ENCODE peak calls at places on chromosomes 3 and 15, in six cellular contexts. I, H, O, A, Z and T are unnamed samples.

GRCh38 chr3:125622381-125622788 is 27.1 kb upstream of the OSBPL11 start:
- DNase-seq in I (no peak), H (no peak), O (no peak), A (no peak), Z (no peak), T (no peak)

GRCh38 chr15:77416954-77417353 is 3.0 kb downstream of the PEAK1 start:
- DNase-seq in I (no peak), H (no peak), O (no peak), A (no peak), Z (no peak), T (peak; percentile 17)

GRCh38 chr3:50122661-50123391 is 32.3 kb upstream of the SEMA3F start:
- DNase-seq in I (no peak), H (no peak), O (no peak), A (no peak), Z (no peak), T (no peak)

GRCh38 chr3:141308588-141309218 is 59.6 kb upstream of the ZBTB38 start:
- DNase-seq in I (no peak), H (peak; percentile 42), O (no peak), A (peak; percentile 57), Z (peak; percentile 34), T (peak; percentile 84)

GRCh38 chr15:99090011-99090699 is 14.7 kb upstream of the SYNM start:
- DNase-seq in I (no peak), H (no peak), O (no peak), A (no peak), Z (peak; percentile 31), T (no peak)

GRCh38 chr15:28252831-28253230 is 69.1 kb downstream of the HERC2 start:
- DNase-seq in I (no peak), H (no peak), O (no peak), A (no peak), Z (no peak), T (no peak)

GRCh38 chr15:70522323-70522966 is 240.9 kb downstream of the UACA start:
- DNase-seq in I (no peak), H (no peak), O (no peak), A (no peak), Z (no peak), T (no peak)

GRCh38 chr3:175869398-175869797 is 1010.3 kb downstream of the NAALADL2 start:
- DNase-seq in I (no peak), H (no peak), O (no peak), A (no peak), Z (no peak), T (no peak)

GRCh38 chr15:73822998-73823397 is 50.4 kb upstream of the TBC1D21 start:
- DNase-seq in I (no peak), H (no peak), O (no peak), A (no peak), Z (peak; percentile 43), T (no peak)

GRCh38 chr15:76625267-76625666 is 279.9 kb downstream of the SCAPER start:
- DNase-seq in I (no peak), H (no peak), O (no peak), A (no peak), Z (no peak), T (peak; percentile 3)

GRCh38 chr3:95883801-95884200 is 930.6 kb upstream of the EPHA6 start:
- DNase-seq in I (no peak), H (no peak), O (no peak), A (no peak), Z (no peak), T (no peak)

GRCh38 chr3:116140100-116140689 is 305.1 kb downstream of the LSAMP start:
- DNase-seq in I (no peak), H (peak; percentile 4), O (no peak), A (peak; percentile 69), Z (peak; percentile 47), T (no peak)

GRCh38 chr15:89630974-89631901 is 24.0 kb downstream of the KIF7 start:
- DNase-seq in I (no peak), H (no peak), O (no peak), A (no peak), Z (no peak), T (no peak)

GRCh38 chr3:45506751-45507391 is 87.7 kb upstream of the LIMD1 start:
- DNase-seq in I (no peak), H (no peak), O (no peak), A (no peak), Z (peak; percentile 46), T (no peak)

GRCh38 chr3:128950223-128950938 is 43.5 kb downstream of the CFAP92 start:
- DNase-seq in I (no peak), H (no peak), O (no peak), A (peak; percentile 12), Z (peak; percentile 38), T (peak; percentile 52)

GRCh38 chr3:40930131-40930538 is 269.2 kb upstream of the CTNNB1 start:
- DNase-seq in I (no peak), H (no peak), O (no peak), A (no peak), Z (no peak), T (no peak)

GRCh38 chr3:193851941-193852674 is 259.1 kb downstream of the OPA1 start:
- DNase-seq in I (no peak), H (no peak), O (no peak), A (no peak), Z (no peak), T (peak; percentile 51)

GRCh38 chr3:85141-85540 is 111.4 kb upstream of the CHL1 start:
- DNase-seq in I (no peak), H (no peak), O (no peak), A (no peak), Z (no peak), T (no peak)

GRCh38 chr3:39755100-39755499 is 54.3 kb upstream of the MYRIP start:
- DNase-seq in I (no peak), H (no peak), O (no peak), A (no peak), Z (no peak), T (no peak)

GRCh38 chr15:72227192-72227586 is 3.8 kb downstream of the PKM start:
- DNase-seq in I (no peak), H (no peak), O (no peak), A (no peak), Z (peak; percentile 91), T (peak; percentile 87)

GRCh38 chr3:66036586-66037061 is 2.1 kb downstream of the MAGI1 start:
- DNase-seq in I (no peak), H (no peak), O (no peak), A (no peak), Z (peak; percentile 50), T (peak; percentile 13)

GRCh38 chr3:435969-436492 is 239.5 kb downstream of the CHL1 start:
- DNase-seq in I (no peak), H (no peak), O (no peak), A (no peak), Z (no peak), T (no peak)

GRCh38 chr15:66170042-66170441 is 83.5 kb downstream of the MEGF11 start:
- DNase-seq in I (no peak), H (no peak), O (no peak), A (no peak), Z (no peak), T (no peak)

GRCh38 chr15:58510715-58511465 is 79.1 kb downstream of the LIPC start:
- DNase-seq in I (no peak), H (no peak), O (no peak), A (no peak), Z (peak; percentile 51), T (no peak)

GRCh38 chr3:112519424-112520001 is 20.2 kb upstream of the BTLA start:
- DNase-seq in I (no peak), H (peak; percentile 24), O (no peak), A (peak; percentile 10), Z (peak; percentile 78), T (peak; percentile 56)